ENCODE peak calls at places on chromosomes 6 and 20, in seven cellular contexts. One of them, this sample, is unnamed. For H3K9me3, the result is how much of the 10 kb centered on the place peaks cover.

GRCh38 chr6:24827162-24827561 is 28.4 kb upstream of the ARMH2 start:
- DNase-seq in AG04450: no peak
- DNase-seq in cardiac muscle cell: no peak
- DNase-seq in A549: no peak
- DNase-seq in astrocyte: no peak
- DNase-seq in CD4-positive, alpha-beta memory T cell: no peak
- DNase-seq in K562: no peak
- DNase-seq in this sample: no peak

GRCh38 chr20:9068896-9069663 is at the start of gene PLCB4:
- DNase-seq in AG04450: no peak
- DNase-seq in astrocyte: peak
- DNase-seq in cardiac muscle cell: peak
- DNase-seq in CD4-positive, alpha-beta memory T cell: no peak
- DNase-seq in K562: peak
- DNase-seq in A549: peak
- DNase-seq in this sample: peak

GRCh38 chr6:125201961-125202729 is 48.6 kb downstream of the TPD52L1 start:
- DNase-seq in A549: peak
- DNase-seq in CD4-positive, alpha-beta memory T cell: no peak
- DNase-seq in AG04450: peak
- DNase-seq in astrocyte: peak
- DNase-seq in cardiac muscle cell: no peak
- DNase-seq in K562: peak
- DNase-seq in this sample: peak

GRCh38 chr20:47167846-47168245 is 188.7 kb downstream of the ZMYND8 start:
- DNase-seq in cardiac muscle cell: no peak
- DNase-seq in astrocyte: no peak
- DNase-seq in K562: no peak
- DNase-seq in AG04450: no peak
- DNase-seq in CD4-positive, alpha-beta memory T cell: no peak
- DNase-seq in A549: no peak
- DNase-seq in this sample: no peak

GRCh38 chr20:17835941-17836861 is 132.4 kb downstream of the SNX5 start:
- DNase-seq in astrocyte: peak
- DNase-seq in AG04450: peak
- DNase-seq in K562: no peak
- DNase-seq in cardiac muscle cell: no peak
- DNase-seq in CD4-positive, alpha-beta memory T cell: no peak
- DNase-seq in A549: no peak
- DNase-seq in this sample: no peak

GRCh38 chr6:56372621-56373020 is 125.2 kb upstream of the COL21A1 start:
- DNase-seq in A549: no peak
- DNase-seq in astrocyte: no peak
- DNase-seq in CD4-positive, alpha-beta memory T cell: no peak
- DNase-seq in AG04450: no peak
- DNase-seq in cardiac muscle cell: no peak
- DNase-seq in K562: no peak
- DNase-seq in this sample: no peak

GRCh38 chr20:17023036-17023435 is 203.8 kb upstream of the PCSK2 start:
- DNase-seq in astrocyte: no peak
- DNase-seq in AG04450: no peak
- DNase-seq in CD4-positive, alpha-beta memory T cell: no peak
- DNase-seq in cardiac muscle cell: no peak
- DNase-seq in K562: no peak
- DNase-seq in A549: no peak
- DNase-seq in this sample: no peak

GRCh38 chr6:46549155-46549554 is 57.9 kb upstream of the RCAN2 start:
- DNase-seq in cardiac muscle cell: no peak
- DNase-seq in K562: no peak
- DNase-seq in astrocyte: no peak
- DNase-seq in A549: no peak
- DNase-seq in CD4-positive, alpha-beta memory T cell: no peak
- DNase-seq in AG04450: no peak
- DNase-seq in this sample: no peak

GRCh38 chr20:57649617-57650015 is 29.4 kb upstream of the ZBP1 start:
- DNase-seq in cardiac muscle cell: no peak
- DNase-seq in AG04450: no peak
- DNase-seq in CD4-positive, alpha-beta memory T cell: no peak
- DNase-seq in A549: no peak
- DNase-seq in K562: no peak
- DNase-seq in astrocyte: no peak
- DNase-seq in this sample: no peak

GRCh38 chr6:158686311-158686710 is 36.5 kb downstream of the SYTL3 start:
- DNase-seq in K562: no peak
- DNase-seq in CD4-positive, alpha-beta memory T cell: no peak
- DNase-seq in cardiac muscle cell: no peak
- DNase-seq in astrocyte: no peak
- DNase-seq in A549: no peak
- DNase-seq in AG04450: no peak
- DNase-seq in this sample: no peak

GRCh38 chr20:10329387-10330005 is 104.5 kb downstream of the MKKS start:
- DNase-seq in K562: no peak
- DNase-seq in cardiac muscle cell: no peak
- DNase-seq in astrocyte: no peak
- DNase-seq in A549: no peak
- DNase-seq in AG04450: no peak
- DNase-seq in CD4-positive, alpha-beta memory T cell: no peak
- DNase-seq in this sample: no peak

GRCh38 chr20:49583343-49583668 is 15.4 kb upstream of the PTGIS start:
- DNase-seq in cardiac muscle cell: no peak
- DNase-seq in AG04450: no peak
- DNase-seq in astrocyte: no peak
- DNase-seq in CD4-positive, alpha-beta memory T cell: no peak
- DNase-seq in A549: no peak
- DNase-seq in K562: no peak
- DNase-seq in this sample: no peak

GRCh38 chr6:105428342-105428957 is 25.6 kb upstream of the PREP start:
- DNase-seq in A549: no peak
- DNase-seq in cardiac muscle cell: no peak
- DNase-seq in AG04450: peak
- DNase-seq in astrocyte: peak
- DNase-seq in CD4-positive, alpha-beta memory T cell: no peak
- DNase-seq in K562: no peak
- DNase-seq in this sample: no peak

GRCh38 chr6:168713839-168714238 is 272.9 kb downstream of the SMOC2 start:
- DNase-seq in astrocyte: no peak
- DNase-seq in AG04450: no peak
- DNase-seq in CD4-positive, alpha-beta memory T cell: no peak
- DNase-seq in A549: peak
- DNase-seq in K562: peak
- DNase-seq in cardiac muscle cell: no peak
- DNase-seq in this sample: peak

GRCh38 chr6:158789115-158789917 is 29.9 kb downstream of the EZR start:
- DNase-seq in astrocyte: no peak
- DNase-seq in cardiac muscle cell: no peak
- DNase-seq in K562: no peak
- DNase-seq in AG04450: no peak
- DNase-seq in CD4-positive, alpha-beta memory T cell: peak
- DNase-seq in A549: no peak
- DNase-seq in this sample: no peak

GRCh38 chr6:39080246-39080875 is 31.8 kb downstream of the GLP1R start:
- DNase-seq in A549: no peak
- DNase-seq in K562: no peak
- DNase-seq in astrocyte: no peak
- DNase-seq in cardiac muscle cell: no peak
- DNase-seq in AG04450: no peak
- DNase-seq in CD4-positive, alpha-beta memory T cell: no peak
- DNase-seq in this sample: no peak

GRCh38 chr6:138882369-138883017 is 86.6 kb downstream of the ECT2L start:
- DNase-seq in K562: no peak
- DNase-seq in A549: no peak
- DNase-seq in CD4-positive, alpha-beta memory T cell: no peak
- DNase-seq in AG04450: no peak
- DNase-seq in cardiac muscle cell: no peak
- DNase-seq in astrocyte: no peak
- DNase-seq in this sample: no peak

GRCh38 chr20:51811514-51811913 is 9.2 kb upstream of the SALL4 start:
- DNase-seq in K562: no peak
- DNase-seq in A549: no peak
- DNase-seq in CD4-positive, alpha-beta memory T cell: no peak
- DNase-seq in astrocyte: no peak
- DNase-seq in AG04450: no peak
- DNase-seq in cardiac muscle cell: no peak
- DNase-seq in this sample: no peak

GRCh38 chr20:19205999-19206398 is 6.4 kb upstream of the SLC24A3 start:
- DNase-seq in K562: peak
- DNase-seq in astrocyte: peak
- DNase-seq in cardiac muscle cell: peak
- DNase-seq in AG04450: no peak
- DNase-seq in CD4-positive, alpha-beta memory T cell: peak
- DNase-seq in A549: peak
- DNase-seq in this sample: peak

GRCh38 chr20:37948956-37949355 is 46.0 kb downstream of the VSTM2L start:
- DNase-seq in K562: no peak
- DNase-seq in CD4-positive, alpha-beta memory T cell: no peak
- DNase-seq in AG04450: no peak
- DNase-seq in cardiac muscle cell: no peak
- DNase-seq in astrocyte: no peak
- DNase-seq in A549: no peak
- DNase-seq in this sample: no peak

GRCh38 chr6:20001286-20001685 is 164.1 kb downstream of the ID4 start:
- DNase-seq in AG04450: no peak
- DNase-seq in cardiac muscle cell: no peak
- DNase-seq in astrocyte: no peak
- DNase-seq in K562: no peak
- DNase-seq in CD4-positive, alpha-beta memory T cell: no peak
- DNase-seq in A549: no peak
- DNase-seq in this sample: no peak

GRCh38 chr6:107539849-107540464 is 50.0 kb downstream of the SOBP start:
- DNase-seq in cardiac muscle cell: no peak
- DNase-seq in AG04450: no peak
- DNase-seq in CD4-positive, alpha-beta memory T cell: no peak
- DNase-seq in astrocyte: no peak
- DNase-seq in A549: no peak
- DNase-seq in K562: no peak
- DNase-seq in this sample: no peak

GRCh38 chr20:9071976-9072726 is 3.3 kb downstream of the PLCB4 start:
- DNase-seq in K562: no peak
- DNase-seq in AG04450: no peak
- DNase-seq in A549: no peak
- DNase-seq in CD4-positive, alpha-beta memory T cell: no peak
- DNase-seq in cardiac muscle cell: no peak
- DNase-seq in astrocyte: no peak
- DNase-seq in this sample: no peak

GRCh38 chr6:30283761-30284160 is 43.0 kb upstream of the TRIM39 start:
- DNase-seq in K562: no peak
- DNase-seq in A549: no peak
- DNase-seq in astrocyte: peak
- DNase-seq in CD4-positive, alpha-beta memory T cell: no peak
- DNase-seq in cardiac muscle cell: no peak
- DNase-seq in AG04450: no peak
- DNase-seq in this sample: no peak
- H3K9me3 ChIP-seq in K562: under half
- H3K9me3 ChIP-seq in A549: half or more
- H3K9me3 ChIP-seq in astrocyte: under half
- H3K9me3 ChIP-seq in CD4-positive, alpha-beta memory T cell: under half
- H3K9me3 ChIP-seq in cardiac muscle cell: under half
- H3K9me3 ChIP-seq in AG04450: under half
- H3K9me3 ChIP-seq in this sample: under half

GRCh38 chr6:137261393-137262154 is 42.4 kb upstream of the IFNGR1 start:
- DNase-seq in CD4-positive, alpha-beta memory T cell: peak
- DNase-seq in astrocyte: peak
- DNase-seq in A549: no peak
- DNase-seq in AG04450: peak
- DNase-seq in K562: no peak
- DNase-seq in cardiac muscle cell: no peak
- DNase-seq in this sample: no peak

GRCh38 chr6:137256350-137257128 is 37.4 kb upstream of the IFNGR1 start:
- DNase-seq in cardiac muscle cell: no peak
- DNase-seq in astrocyte: no peak
- DNase-seq in CD4-positive, alpha-beta memory T cell: no peak
- DNase-seq in K562: no peak
- DNase-seq in AG04450: no peak
- DNase-seq in A549: no peak
- DNase-seq in this sample: no peak

GRCh38 chr6:137259349-137259748 is 40.2 kb upstream of the IFNGR1 start:
- DNase-seq in astrocyte: no peak
- DNase-seq in K562: no peak
- DNase-seq in CD4-positive, alpha-beta memory T cell: no peak
- DNase-seq in cardiac muscle cell: no peak
- DNase-seq in A549: no peak
- DNase-seq in AG04450: no peak
- DNase-seq in this sample: no peak

GRCh38 chr6:137260205-137260604 is 41.0 kb upstream of the IFNGR1 start:
- DNase-seq in astrocyte: no peak
- DNase-seq in A549: no peak
- DNase-seq in AG04450: no peak
- DNase-seq in K562: no peak
- DNase-seq in cardiac muscle cell: no peak
- DNase-seq in CD4-positive, alpha-beta memory T cell: no peak
- DNase-seq in this sample: no peak

DNA sequence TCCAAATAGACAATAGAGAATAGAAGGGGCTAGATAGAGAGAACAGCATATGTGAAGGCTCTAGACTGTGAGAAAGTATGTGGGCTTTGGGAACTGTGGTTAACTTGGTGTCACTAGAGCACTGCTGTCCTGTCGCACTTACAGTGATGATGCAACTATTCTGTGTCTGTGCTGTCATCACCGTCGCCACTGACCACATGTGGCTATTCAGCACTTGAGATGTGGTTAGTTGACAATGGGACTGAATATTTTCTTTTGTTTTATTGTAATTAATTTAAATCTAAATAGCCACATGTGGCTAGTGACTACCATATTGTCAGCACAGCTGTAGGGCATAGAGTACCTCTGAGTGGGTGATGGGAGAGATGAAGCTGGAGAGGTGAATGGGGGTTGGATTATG is 39.0 kb upstream of the IFNGR1 start:
- DNase-seq in K562: no peak
- DNase-seq in cardiac muscle cell: no peak
- DNase-seq in AG04450: no peak
- DNase-seq in astrocyte: no peak
- DNase-seq in A549: no peak
- DNase-seq in CD4-positive, alpha-beta memory T cell: no peak
- DNase-seq in this sample: no peak
- H3K9me3 ChIP-seq in K562: under half
- H3K9me3 ChIP-seq in cardiac muscle cell: under half
- H3K9me3 ChIP-seq in AG04450: under half
- H3K9me3 ChIP-seq in astrocyte: under half
- H3K9me3 ChIP-seq in A549: under half
- H3K9me3 ChIP-seq in CD4-positive, alpha-beta memory T cell: under half
- H3K9me3 ChIP-seq in this sample: under half

DNA sequence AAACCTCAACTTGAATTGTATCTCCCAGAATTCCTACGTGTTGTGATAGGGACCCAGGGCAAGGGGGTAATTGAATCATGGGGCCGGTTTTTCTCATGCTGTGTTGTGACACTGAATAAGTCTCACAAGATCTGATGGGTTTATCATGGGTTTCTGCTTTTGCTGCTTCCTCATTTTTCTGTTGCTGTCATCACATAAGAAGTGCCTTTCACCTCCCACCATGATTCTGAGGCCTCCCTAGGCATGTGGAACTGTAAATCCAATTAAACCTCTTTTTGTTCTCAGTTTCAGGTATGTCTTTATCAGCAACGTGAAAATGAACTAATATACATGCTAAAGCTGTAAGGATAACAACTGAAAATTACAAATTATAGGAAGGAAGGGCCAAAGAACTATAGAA is 88.3 kb downstream of the CDYL start:
- DNase-seq in AG04450: no peak
- DNase-seq in astrocyte: no peak
- DNase-seq in K562: no peak
- DNase-seq in CD4-positive, alpha-beta memory T cell: no peak
- DNase-seq in A549: no peak
- DNase-seq in cardiac muscle cell: no peak
- DNase-seq in this sample: no peak
- H3K9me3 ChIP-seq in AG04450: under half
- H3K9me3 ChIP-seq in astrocyte: under half
- H3K9me3 ChIP-seq in K562: under half
- H3K9me3 ChIP-seq in CD4-positive, alpha-beta memory T cell: under half
- H3K9me3 ChIP-seq in A549: under half
- H3K9me3 ChIP-seq in cardiac muscle cell: under half
- H3K9me3 ChIP-seq in this sample: under half

GRCh38 chr20:714453-714852 is 38.9 kb upstream of the SCRT2 start:
- DNase-seq in AG04450: no peak
- DNase-seq in A549: no peak
- DNase-seq in CD4-positive, alpha-beta memory T cell: no peak
- DNase-seq in cardiac muscle cell: no peak
- DNase-seq in K562: no peak
- DNase-seq in astrocyte: no peak
- DNase-seq in this sample: no peak
- H3K9me3 ChIP-seq in AG04450: under half
- H3K9me3 ChIP-seq in A549: under half
- H3K9me3 ChIP-seq in CD4-positive, alpha-beta memory T cell: under half
- H3K9me3 ChIP-seq in cardiac muscle cell: under half
- H3K9me3 ChIP-seq in K562: under half
- H3K9me3 ChIP-seq in astrocyte: under half
- H3K9me3 ChIP-seq in this sample: under half